ENCODE peak calls at places on chromosomes 6 and 20, in ten cellular contexts. R is HFFc6, V is OCI-LY7, J is Calu3, H is heart left ventricle, U is psoas muscle, Y is cardiac muscle cell, C is HFF-Myc, Q is astrocyte of the cerebellum, Z is brain microvascular endothelial cell. X is an unnamed sample.

GRCh38 chr6:87045521-87046075 is 49.3 kb downstream of the CGA start:
- DNase-seq in U (no peak), J (no peak), C (no peak), Z (no peak), H (no peak), R (no peak), Q (no peak), Y (no peak), V (peak), X (no peak)

GRCh38 chr20:43767686-43768474 is 41.1 kb upstream of the GTSF1L start:
- DNase-seq in U (no peak), R (peak), J (no peak), V (no peak), H (no peak), Z (no peak), C (no peak), Y (peak), Q (no peak), X (no peak)

GRCh38 chr20:63433351-63433750 is 39.1 kb downstream of the KCNQ2 start:
- DNase-seq in Z (no peak), V (no peak), Y (no peak), J (no peak), U (no peak), Q (no peak), H (no peak), C (no peak), R (no peak), X (no peak)

GRCh38 chr6:36378243-36378920 is 9.1 kb downstream of the ETV7 start:
- DNase-seq in C (no peak), Y (no peak), Q (no peak), J (no peak), Z (no peak), H (no peak), R (no peak), U (no peak), V (no peak), X (no peak)

GRCh38 chr6:67640462-67640861 is 994.6 kb upstream of the ADGRB3 start:
- DNase-seq in V (peak), H (no peak), R (no peak), U (no peak), Z (no peak), C (no peak), Y (peak), Q (no peak), J (no peak), X (no peak)

GRCh38 chr20:3046677-3047462 is 1.0 kb downstream of the MRPS26 start:
- DNase-seq in V (peak), R (no peak), Z (peak), U (no peak), C (no peak), J (peak), H (no peak), Q (no peak), Y (peak), X (no peak)

GRCh38 chr20:17995967-17996819 is 27.4 kb downstream of the MGME1 start:
- DNase-seq in Z (peak), U (no peak), J (peak), Q (peak), C (peak), H (peak), Y (peak), R (peak), V (peak), X (peak)

GRCh38 chr20:59515013-59515905 is 89.1 kb upstream of the PHACTR3 start:
- DNase-seq in C (peak), U (peak), Y (peak), R (peak), Z (peak), H (peak), J (peak), Q (no peak), V (peak), X (no peak)

GRCh38 chr6:35581633-35582032 is 68.9 kb upstream of the TULP1 start:
- DNase-seq in Z (no peak), Y (peak), U (no peak), C (no peak), R (no peak), J (no peak), V (peak), Q (no peak), H (no peak), X (no peak)

GRCh38 chr6:37940074-37940847 is 120.7 kb downstream of the ZFAND3 start:
- DNase-seq in J (peak), Y (peak), V (no peak), R (no peak), C (peak), Z (peak), Q (peak), U (no peak), H (peak), X (no peak)

GRCh38 chr6:56370591-56371198 is 123.3 kb upstream of the COL21A1 start:
- DNase-seq in Z (peak), V (peak), R (peak), Q (peak), C (peak), U (no peak), J (no peak), Y (peak), H (peak), X (peak)

GRCh38 chr20:59185809-59186208 is 22.2 kb downstream of the ZNF831 start:
- DNase-seq in Y (no peak), H (no peak), C (no peak), Z (no peak), Q (no peak), J (no peak), R (no peak), V (no peak), U (no peak), X (no peak)

GRCh38 chr20:63525185-63525584 is 4.6 kb downstream of the PPDPF start:
- DNase-seq in Y (no peak), J (no peak), C (no peak), R (no peak), Z (no peak), V (no peak), U (no peak), H (no peak), Q (no peak), X (no peak)

GRCh38 chr6:41638801-41639555 is 710 bp downstream of the MDFI start:
- DNase-seq in R (no peak), J (no peak), H (no peak), C (no peak), U (no peak), Z (peak), V (no peak), Q (peak), Y (peak), X (no peak)

GRCh38 chr6:77466055-77467028 is 3.1 kb upstream of the HTR1B start:
- DNase-seq in J (peak), Z (peak), U (peak), C (peak), R (peak), H (peak), Q (peak), Y (peak), V (no peak), X (peak)

GRCh38 chr6:147075326-147075840 is 128.8 kb upstream of the STXBP5 start:
- DNase-seq in H (no peak), Z (no peak), J (no peak), U (no peak), R (no peak), Y (no peak), C (no peak), Q (no peak), V (no peak), X (no peak)

GRCh38 chr6:113184291-113184690 is 672.9 kb upstream of the MARCKS start:
- DNase-seq in Q (peak), Z (peak), Y (peak), H (no peak), C (no peak), R (peak), J (no peak), V (no peak), U (no peak), X (no peak)

GRCh38 chr6:108609276-108609769 is 48.6 kb downstream of the FOXO3 start:
- DNase-seq in Q (peak), J (no peak), U (peak), H (no peak), R (peak), V (no peak), C (no peak), Y (no peak), Z (no peak), X (no peak)

GRCh38 chr20:53413188-53413631 is 180.4 kb downstream of the ZNF217 start:
- DNase-seq in U (no peak), V (peak), Z (no peak), J (peak), R (no peak), Q (no peak), Y (no peak), C (no peak), H (no peak), X (peak)

GRCh38 chr6:110826236-110827129 is 11.2 kb upstream of the CDK19 start:
- DNase-seq in Q (no peak), U (peak), H (no peak), V (no peak), R (no peak), Y (no peak), Z (no peak), C (no peak), J (no peak), X (no peak)

GRCh38 chr20:49091762-49092161 is 45.6 kb downstream of the CSE1L start:
- DNase-seq in C (no peak), R (no peak), U (no peak), Z (no peak), Y (no peak), Q (no peak), J (no peak), H (no peak), V (no peak), X (no peak)

GRCh38 chr6:88166901-88167624 is 916 bp upstream of the CNR1 start:
- DNase-seq in C (no peak), Z (no peak), V (peak), Y (no peak), J (no peak), Q (no peak), R (no peak), U (no peak), H (no peak), X (peak)

GRCh38 chr6:4398806-4399205 is 263.4 kb upstream of the ECI2 start:
- DNase-seq in C (no peak), H (no peak), U (no peak), J (no peak), R (no peak), Z (no peak), Y (no peak), Q (no peak), V (no peak), X (no peak)

GRCh38 chr6:4395386-4395785 is 260.0 kb upstream of the ECI2 start:
- DNase-seq in H (no peak), U (no peak), V (no peak), Y (no peak), R (no peak), Z (no peak), J (no peak), C (no peak), Q (no peak), X (no peak)

GRCh38 chr6:4397307-4397706 is 261.9 kb upstream of the ECI2 start:
- DNase-seq in C (no peak), Z (no peak), H (no peak), Y (no peak), U (peak), R (no peak), Q (no peak), J (no peak), V (no peak), X (no peak)

GRCh38 chr6:4394786-4395185 is 259.4 kb upstream of the ECI2 start:
- DNase-seq in J (no peak), R (no peak), Z (no peak), H (no peak), V (no peak), U (no peak), C (no peak), Q (no peak), Y (no peak), X (no peak)

GRCh38 chr6:4396032-4396431 is 260.7 kb upstream of the ECI2 start:
- DNase-seq in C (no peak), Q (no peak), R (peak), Z (no peak), V (no peak), J (no peak), U (no peak), Y (no peak), H (no peak), X (no peak)
- TF ChIP-seq CTCF in C (no peak), Q (no peak), R (peak), Z (peak), V (no peak), J (no peak), U (peak), Y (no peak), H (no peak), X (no peak)

DNA sequence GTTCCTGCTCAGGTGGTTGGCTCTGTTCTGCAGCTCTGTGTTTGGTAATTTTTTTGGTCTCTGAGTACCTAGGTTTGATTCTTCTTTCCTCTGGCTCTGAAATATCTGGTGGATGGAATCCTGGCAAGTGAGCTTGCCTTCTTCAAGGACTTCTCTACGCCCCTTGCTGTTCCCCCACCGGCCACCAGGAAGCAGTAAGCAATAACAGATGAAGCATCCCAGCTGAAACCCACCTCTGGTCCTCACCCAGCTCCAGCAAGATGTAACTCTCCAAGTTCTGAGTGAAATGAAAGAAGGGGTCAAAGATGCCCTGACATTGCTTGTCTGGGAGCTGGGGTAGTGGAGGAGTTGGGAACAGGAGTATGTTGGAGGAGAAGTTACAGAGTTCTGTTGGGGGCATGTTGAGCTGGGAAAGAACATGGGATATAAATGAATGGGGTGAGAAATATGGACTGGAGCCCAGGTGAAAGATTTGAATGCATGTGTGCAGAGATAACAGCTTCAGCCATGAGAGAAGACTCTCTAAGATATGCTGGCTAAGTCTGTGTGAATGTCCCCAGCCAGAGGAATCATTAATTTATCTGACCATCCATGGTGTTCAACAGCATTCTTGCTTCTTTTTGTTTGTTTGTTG is 51.3 kb upstream of the GLP1R start:
- DNase-seq in C (no peak), Z (peak), Q (no peak), R (no peak), U (no peak), V (peak), H (no peak), Y (peak), J (peak), X (peak)
- TF ChIP-seq CTCF in C (peak), Z (peak), Q (peak), R (peak), U (peak), V (peak), H (peak), Y (peak), J (peak), X (peak)

GRCh38 chr20:1185781-1186334 is 1.1 kb upstream of the TMEM74B start:
- DNase-seq in Z (no peak), R (peak), J (peak), C (no peak), H (peak), Y (peak), Q (no peak), U (peak), V (peak), X (peak)
- TF ChIP-seq CTCF in Z (peak), R (peak), J (peak), C (peak), H (peak), Y (peak), Q (peak), U (peak), V (peak), X (peak)

GRCh38 chr6:72948153-72948552 is 277.1 kb downstream of the KHDC1L start:
- DNase-seq in Y (no peak), C (no peak), H (no peak), Q (no peak), R (no peak), J (no peak), Z (no peak), U (no peak), V (no peak), X (no peak)

GRCh38 chr6:72944660-72945059 is 280.6 kb downstream of the KHDC1L start:
- DNase-seq in R (no peak), C (no peak), U (no peak), Z (no peak), Q (no peak), H (no peak), V (no peak), Y (no peak), J (no peak), X (no peak)

GRCh38 chr6:72947534-72947933 is 277.8 kb downstream of the KHDC1L start:
- DNase-seq in C (no peak), R (no peak), J (no peak), Y (no peak), U (no peak), H (no peak), Z (no peak), V (no peak), Q (no peak), X (no peak)

GRCh38 chr6:72943699-72944098 is 281.6 kb downstream of the KHDC1L start:
- DNase-seq in Z (no peak), J (no peak), U (no peak), Q (no peak), V (no peak), Y (no peak), R (no peak), H (no peak), C (no peak), X (no peak)

DNA sequence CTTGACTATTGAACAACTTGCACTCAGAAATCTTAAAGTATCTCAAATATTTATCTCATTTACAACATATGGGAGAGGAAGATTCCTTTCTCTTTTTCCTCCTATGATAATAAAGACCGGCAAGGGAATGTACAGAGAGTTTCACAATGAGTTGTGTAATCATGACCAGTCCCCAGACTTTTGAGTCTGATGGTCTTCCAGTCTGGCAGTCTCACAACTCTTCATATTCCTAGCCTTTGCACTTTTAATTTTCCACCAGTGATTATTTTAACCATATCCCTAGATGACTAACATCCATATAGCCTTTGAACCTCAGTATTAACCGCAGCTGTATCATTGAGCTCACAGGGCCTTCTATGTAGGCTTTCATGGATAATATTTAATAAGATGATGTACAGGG is 278.5 kb downstream of the KHDC1L start:
- DNase-seq in J (no peak), R (peak), V (no peak), Y (peak), U (no peak), Z (peak), H (no peak), Q (no peak), C (no peak), X (no peak)
- TF ChIP-seq CTCF in J (no peak), R (no peak), V (no peak), Y (no peak), U (no peak), Z (no peak), H (no peak), Q (no peak), C (no peak), X (no peak)

GRCh38 chr6:3330199-3330598 is 71.5 kb downstream of the PSMG4 start:
- DNase-seq in Q (no peak), J (no peak), R (no peak), H (no peak), Y (no peak), U (no peak), V (no peak), Z (no peak), C (no peak), X (no peak)
- TF ChIP-seq CTCF in Q (peak), J (no peak), R (peak), H (no peak), Y (no peak), U (no peak), V (peak), Z (peak), C (no peak), X (no peak)

DNA sequence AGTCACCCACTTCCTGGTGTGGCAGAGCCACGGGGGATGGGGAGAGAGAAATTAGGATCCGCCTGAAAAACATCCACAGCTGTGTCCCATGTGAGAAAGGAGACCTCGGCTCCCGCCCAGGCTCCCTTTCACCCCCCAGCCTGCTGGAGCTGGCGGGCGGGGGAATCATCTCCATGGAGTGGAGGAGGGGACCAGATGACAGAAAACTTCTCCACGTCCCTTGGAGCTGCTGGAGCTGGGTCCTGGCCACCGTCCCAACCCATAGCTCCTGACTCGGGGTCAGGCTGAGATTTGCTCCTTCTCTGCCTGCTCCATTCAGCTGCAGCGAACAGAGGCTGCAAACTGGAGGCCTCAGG is 113.8 kb downstream of the CEBPB start:
- DNase-seq in Z (no peak), Y (peak), J (no peak), V (no peak), U (peak), Q (no peak), H (peak), C (peak), R (peak), X (no peak)
- TF ChIP-seq CTCF in Z (no peak), Y (no peak), J (no peak), V (no peak), U (no peak), Q (no peak), H (no peak), C (no peak), R (no peak), X (no peak)

GRCh38 chr6:50264995-50265571 is 215.4 kb upstream of the DEFB112 start:
- DNase-seq in Y (no peak), C (no peak), Z (peak), R (no peak), Q (no peak), V (no peak), U (no peak), J (peak), H (no peak), X (no peak)
- TF ChIP-seq CTCF in Y (no peak), C (peak), Z (peak), R (no peak), Q (no peak), V (peak), U (no peak), J (peak), H (peak), X (peak)

X was measured in GM20000.